ENCODE peak calls at places on chromosomes 1 and 21, in eight cellular contexts. One of them, this sample, is unnamed.

GRCh38 chr1:13549521-13549920 is 34.1 kb upstream of the PDPN start:
- DNase-seq in GM23338: peak
- DNase-seq in lower lobe of right lung: no peak
- DNase-seq in brain microvascular endothelial cell: no peak
- DNase-seq in breast epithelium: no peak
- DNase-seq in left lung: no peak
- DNase-seq in neural progenitor cell: peak
- DNase-seq in GM23248: no peak
- DNase-seq in this sample: no peak

GRCh38 chr1:86703696-86704455 is 500 bp upstream of the SH3GLB1 start:
- DNase-seq in neural progenitor cell: peak
- DNase-seq in left lung: no peak
- DNase-seq in breast epithelium: peak
- DNase-seq in brain microvascular endothelial cell: no peak
- DNase-seq in lower lobe of right lung: no peak
- DNase-seq in GM23338: peak
- DNase-seq in GM23248: peak
- DNase-seq in this sample: no peak

GRCh38 chr1:80054129-80054528 is 1047.6 kb upstream of the ADGRL4 start:
- DNase-seq in breast epithelium: no peak
- DNase-seq in neural progenitor cell: no peak
- DNase-seq in GM23248: peak
- DNase-seq in left lung: no peak
- DNase-seq in GM23338: no peak
- DNase-seq in brain microvascular endothelial cell: peak
- DNase-seq in lower lobe of right lung: no peak
- DNase-seq in this sample: no peak

GRCh38 chr1:233718057-233718456 is 104.2 kb downstream of the KCNK1 start:
- DNase-seq in neural progenitor cell: no peak
- DNase-seq in left lung: no peak
- DNase-seq in lower lobe of right lung: no peak
- DNase-seq in brain microvascular endothelial cell: no peak
- DNase-seq in GM23338: no peak
- DNase-seq in GM23248: no peak
- DNase-seq in breast epithelium: no peak
- DNase-seq in this sample: no peak

GRCh38 chr1:182611787-182612186 is 7.6 kb upstream of the RGS16 start:
- DNase-seq in neural progenitor cell: peak
- DNase-seq in breast epithelium: no peak
- DNase-seq in brain microvascular endothelial cell: no peak
- DNase-seq in lower lobe of right lung: no peak
- DNase-seq in GM23248: no peak
- DNase-seq in left lung: no peak
- DNase-seq in GM23338: peak
- DNase-seq in this sample: no peak

GRCh38 chr1:74266001-74266400 is 30.8 kb downstream of the TNNI3K start:
- DNase-seq in GM23248: no peak
- DNase-seq in GM23338: no peak
- DNase-seq in breast epithelium: no peak
- DNase-seq in brain microvascular endothelial cell: no peak
- DNase-seq in neural progenitor cell: no peak
- DNase-seq in lower lobe of right lung: no peak
- DNase-seq in left lung: no peak
- DNase-seq in this sample: no peak

GRCh38 chr1:173101589-173101988 is 50.8 kb upstream of the TNFSF18 start:
- DNase-seq in neural progenitor cell: no peak
- DNase-seq in brain microvascular endothelial cell: no peak
- DNase-seq in lower lobe of right lung: no peak
- DNase-seq in left lung: no peak
- DNase-seq in breast epithelium: no peak
- DNase-seq in GM23248: no peak
- DNase-seq in GM23338: no peak
- DNase-seq in this sample: no peak

GRCh38 chr1:7591565-7591964 is 179.5 kb upstream of the VAMP3 start:
- DNase-seq in left lung: peak
- DNase-seq in breast epithelium: no peak
- DNase-seq in neural progenitor cell: no peak
- DNase-seq in brain microvascular endothelial cell: no peak
- DNase-seq in GM23248: no peak
- DNase-seq in GM23338: no peak
- DNase-seq in lower lobe of right lung: peak
- DNase-seq in this sample: no peak

GRCh38 chr1:232393010-232393833 is 236.7 kb downstream of the SIPA1L2 start:
- DNase-seq in neural progenitor cell: no peak
- DNase-seq in brain microvascular endothelial cell: no peak
- DNase-seq in breast epithelium: no peak
- DNase-seq in lower lobe of right lung: no peak
- DNase-seq in GM23248: no peak
- DNase-seq in left lung: no peak
- DNase-seq in GM23338: no peak
- DNase-seq in this sample: no peak

GRCh38 chr1:109253803-109254620 is 4.7 kb downstream of the CELSR2 start:
- DNase-seq in left lung: no peak
- DNase-seq in GM23248: no peak
- DNase-seq in lower lobe of right lung: no peak
- DNase-seq in GM23338: peak
- DNase-seq in neural progenitor cell: peak
- DNase-seq in breast epithelium: no peak
- DNase-seq in brain microvascular endothelial cell: no peak
- DNase-seq in this sample: no peak

GRCh38 chr21:42153746-42154145 is 65.2 kb upstream of the ABCG1 start:
- DNase-seq in GM23338: no peak
- DNase-seq in left lung: no peak
- DNase-seq in lower lobe of right lung: no peak
- DNase-seq in brain microvascular endothelial cell: no peak
- DNase-seq in neural progenitor cell: no peak
- DNase-seq in breast epithelium: no peak
- DNase-seq in GM23248: no peak
- DNase-seq in this sample: no peak

GRCh38 chr1:53891678-53892077 is 2.1 kb upstream of the YIPF1 start:
- DNase-seq in GM23248: no peak
- DNase-seq in breast epithelium: no peak
- DNase-seq in GM23338: no peak
- DNase-seq in left lung: no peak
- DNase-seq in brain microvascular endothelial cell: no peak
- DNase-seq in lower lobe of right lung: no peak
- DNase-seq in neural progenitor cell: no peak
- DNase-seq in this sample: no peak

GRCh38 chr1:222127526-222128152 is 385.8 kb upstream of the DUSP10 start:
- DNase-seq in neural progenitor cell: no peak
- DNase-seq in lower lobe of right lung: no peak
- DNase-seq in brain microvascular endothelial cell: no peak
- DNase-seq in breast epithelium: no peak
- DNase-seq in GM23338: no peak
- DNase-seq in left lung: no peak
- DNase-seq in GM23248: peak
- DNase-seq in this sample: no peak

GRCh38 chr1:200351826-200352549 is 57.8 kb downstream of the ZNF281 start:
- DNase-seq in brain microvascular endothelial cell: peak
- DNase-seq in left lung: no peak
- DNase-seq in breast epithelium: no peak
- DNase-seq in GM23338: no peak
- DNase-seq in lower lobe of right lung: no peak
- DNase-seq in GM23248: peak
- DNase-seq in neural progenitor cell: no peak
- DNase-seq in this sample: no peak

GRCh38 chr1:227265891-227266290 is 52.4 kb downstream of the CDC42BPA start:
- DNase-seq in breast epithelium: no peak
- DNase-seq in brain microvascular endothelial cell: no peak
- DNase-seq in GM23338: no peak
- DNase-seq in GM23248: no peak
- DNase-seq in neural progenitor cell: no peak
- DNase-seq in left lung: no peak
- DNase-seq in lower lobe of right lung: no peak
- DNase-seq in this sample: no peak

GRCh38 chr1:108758782-108759181 is 12.3 kb downstream of the STXBP3 start:
- DNase-seq in GM23248: no peak
- DNase-seq in neural progenitor cell: no peak
- DNase-seq in breast epithelium: no peak
- DNase-seq in lower lobe of right lung: no peak
- DNase-seq in left lung: no peak
- DNase-seq in GM23338: no peak
- DNase-seq in brain microvascular endothelial cell: no peak
- DNase-seq in this sample: no peak

GRCh38 chr1:31306278-31306677 is 9.4 kb downstream of the ZCCHC17 start:
- DNase-seq in brain microvascular endothelial cell: peak
- DNase-seq in left lung: no peak
- DNase-seq in GM23248: peak
- DNase-seq in lower lobe of right lung: no peak
- DNase-seq in neural progenitor cell: no peak
- DNase-seq in breast epithelium: no peak
- DNase-seq in GM23338: no peak
- DNase-seq in this sample: no peak

GRCh38 chr1:14108356-14109275 is 408.6 kb downstream of the PRDM2 start:
- DNase-seq in lower lobe of right lung: no peak
- DNase-seq in GM23248: no peak
- DNase-seq in breast epithelium: no peak
- DNase-seq in left lung: no peak
- DNase-seq in brain microvascular endothelial cell: no peak
- DNase-seq in neural progenitor cell: no peak
- DNase-seq in GM23338: no peak
- DNase-seq in this sample: no peak

GRCh38 chr21:26130249-26130896 is 40.2 kb downstream of the APP start:
- DNase-seq in neural progenitor cell: no peak
- DNase-seq in lower lobe of right lung: no peak
- DNase-seq in breast epithelium: no peak
- DNase-seq in left lung: no peak
- DNase-seq in brain microvascular endothelial cell: peak
- DNase-seq in GM23248: no peak
- DNase-seq in GM23338: no peak
- DNase-seq in this sample: no peak

DNA sequence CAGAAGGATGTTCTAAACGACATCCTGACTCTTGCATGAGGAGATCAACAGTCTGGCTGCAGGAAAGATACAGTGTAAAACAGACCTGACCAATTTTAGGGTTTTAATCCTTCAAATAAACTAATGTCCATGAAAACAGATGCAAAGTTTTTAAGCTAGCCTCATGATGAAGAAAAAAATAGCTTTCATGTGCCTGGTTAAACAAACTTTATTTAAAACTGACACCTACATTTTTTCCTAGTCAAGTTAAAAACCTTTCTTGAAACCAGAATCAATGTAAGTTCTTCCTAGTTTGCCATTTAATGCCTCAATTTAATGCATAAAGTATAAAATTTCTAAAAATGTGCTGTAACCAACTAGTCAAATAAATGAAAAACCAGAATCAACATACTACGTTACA is 2.9 kb downstream of the WDR26 start:
- DNase-seq in GM23248: no peak
- DNase-seq in lower lobe of right lung: no peak
- DNase-seq in brain microvascular endothelial cell: no peak
- DNase-seq in breast epithelium: no peak
- DNase-seq in left lung: no peak
- DNase-seq in GM23338: no peak
- DNase-seq in neural progenitor cell: no peak
- DNase-seq in this sample: no peak
- H3K4me3 ChIP-seq in GM23248: peak
- H3K4me3 ChIP-seq in lower lobe of right lung: peak
- H3K4me3 ChIP-seq in brain microvascular endothelial cell: peak
- H3K4me3 ChIP-seq in breast epithelium: peak
- H3K4me3 ChIP-seq in left lung: peak
- H3K4me3 ChIP-seq in GM23338: peak
- H3K4me3 ChIP-seq in neural progenitor cell: peak
- H3K4me3 ChIP-seq in this sample: peak

GRCh38 chr1:212147581-212148033 is 112.1 kb downstream of the DTL start:
- DNase-seq in neural progenitor cell: peak
- DNase-seq in left lung: peak
- DNase-seq in GM23248: no peak
- DNase-seq in GM23338: no peak
- DNase-seq in breast epithelium: peak
- DNase-seq in brain microvascular endothelial cell: no peak
- DNase-seq in lower lobe of right lung: peak
- DNase-seq in this sample: no peak
- H3K27ac ChIP-seq in neural progenitor cell: peak
- H3K27ac ChIP-seq in left lung: peak
- H3K27ac ChIP-seq in GM23248: no peak
- H3K27ac ChIP-seq in GM23338: no peak
- H3K27ac ChIP-seq in breast epithelium: peak
- H3K27ac ChIP-seq in brain microvascular endothelial cell: no peak
- H3K27ac ChIP-seq in lower lobe of right lung: peak
- H3K27ac ChIP-seq in this sample: no peak

GRCh38 chr1:90074555-90075315 is 79.8 kb downstream of the ZNF326 start:
- DNase-seq in neural progenitor cell: no peak
- DNase-seq in left lung: no peak
- DNase-seq in lower lobe of right lung: no peak
- DNase-seq in GM23248: no peak
- DNase-seq in breast epithelium: no peak
- DNase-seq in brain microvascular endothelial cell: no peak
- DNase-seq in GM23338: no peak
- DNase-seq in this sample: no peak
- H3K4me3 ChIP-seq in neural progenitor cell: no peak
- H3K4me3 ChIP-seq in left lung: no peak
- H3K4me3 ChIP-seq in lower lobe of right lung: no peak
- H3K4me3 ChIP-seq in GM23248: no peak
- H3K4me3 ChIP-seq in breast epithelium: peak
- H3K4me3 ChIP-seq in brain microvascular endothelial cell: no peak
- H3K4me3 ChIP-seq in GM23338: no peak
- H3K4me3 ChIP-seq in this sample: no peak

GRCh38 chr1:211614615-211615014 is 35.7 kb upstream of the SLC30A1 start:
- DNase-seq in GM23248: no peak
- DNase-seq in GM23338: no peak
- DNase-seq in breast epithelium: no peak
- DNase-seq in neural progenitor cell: no peak
- DNase-seq in lower lobe of right lung: no peak
- DNase-seq in brain microvascular endothelial cell: no peak
- DNase-seq in left lung: no peak
- DNase-seq in this sample: no peak

GRCh38 chr1:211612786-211613107 is 33.8 kb upstream of the SLC30A1 start:
- DNase-seq in GM23338: no peak
- DNase-seq in neural progenitor cell: no peak
- DNase-seq in left lung: no peak
- DNase-seq in brain microvascular endothelial cell: no peak
- DNase-seq in GM23248: no peak
- DNase-seq in breast epithelium: no peak
- DNase-seq in lower lobe of right lung: no peak
- DNase-seq in this sample: no peak

GRCh38 chr1:211613108-211613947 is 34.4 kb upstream of the SLC30A1 start:
- DNase-seq in brain microvascular endothelial cell: peak
- DNase-seq in left lung: peak
- DNase-seq in GM23338: peak
- DNase-seq in GM23248: peak
- DNase-seq in breast epithelium: peak
- DNase-seq in neural progenitor cell: no peak
- DNase-seq in lower lobe of right lung: peak
- DNase-seq in this sample: no peak

GRCh38 chr1:211611818-211612217 is 32.9 kb upstream of the SLC30A1 start:
- DNase-seq in left lung: no peak
- DNase-seq in lower lobe of right lung: no peak
- DNase-seq in GM23248: no peak
- DNase-seq in GM23338: no peak
- DNase-seq in breast epithelium: no peak
- DNase-seq in neural progenitor cell: no peak
- DNase-seq in brain microvascular endothelial cell: no peak
- DNase-seq in this sample: no peak

DNA sequence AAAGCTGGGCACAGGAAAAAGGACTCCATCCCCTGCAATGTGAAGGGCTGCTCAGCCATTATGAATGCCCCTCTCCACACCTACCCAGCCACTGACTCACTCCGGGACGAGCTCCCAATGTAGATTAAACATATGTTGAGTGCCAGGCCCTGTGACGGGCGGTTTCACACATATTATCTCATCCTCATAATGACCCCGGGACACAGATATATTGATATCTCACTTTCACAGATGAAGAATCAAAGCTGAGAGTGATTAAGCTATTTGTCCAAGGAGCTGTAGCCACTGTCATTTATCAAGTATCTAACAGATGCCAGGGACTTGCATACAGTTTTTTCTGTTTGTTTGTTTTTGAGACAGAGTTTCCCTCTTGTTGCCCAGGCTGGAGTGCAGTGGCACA is 35.0 kb upstream of the SLC30A1 start:
- DNase-seq in GM23338: no peak
- DNase-seq in neural progenitor cell: no peak
- DNase-seq in GM23248: no peak
- DNase-seq in brain microvascular endothelial cell: no peak
- DNase-seq in left lung: no peak
- DNase-seq in breast epithelium: no peak
- DNase-seq in lower lobe of right lung: no peak
- DNase-seq in this sample: no peak
- H3K27ac ChIP-seq in GM23338: no peak
- H3K27ac ChIP-seq in neural progenitor cell: no peak
- H3K27ac ChIP-seq in GM23248: peak
- H3K27ac ChIP-seq in brain microvascular endothelial cell: no peak
- H3K27ac ChIP-seq in left lung: peak
- H3K27ac ChIP-seq in breast epithelium: no peak
- H3K27ac ChIP-seq in lower lobe of right lung: no peak
- H3K27ac ChIP-seq in this sample: no peak

This sample was measured in CD8-positive, alpha-beta T cell.